ENCODE peak calls at places on chromosomes 7 and 10, in seven cellular contexts. Q is AG10803, Z is HFF-Myc, O is foreskin fibroblast, C is GM10248, V is nephron progenitor cell, W is choroid plexus epithelial cell. H is an unnamed sample.
A peak's percentile ranks its signal among the peaks of the same experiment; 100 is the strongest.

GRCh38 chr10:53010362-53010907 is 237.9 kb upstream of the MBL2 start:
- DNase-seq in Q (no peak), V (no peak), O (no peak), W (no peak), Z (no peak), C (no peak), H (no peak)

GRCh38 chr7:45255187-45255586 is 97.6 kb downstream of the RAMP3 start:
- DNase-seq in V (no peak), Q (no peak), C (no peak), O (no peak), W (no peak), Z (no peak), H (no peak)

GRCh38 chr7:155864271-155864985 is 52.2 kb upstream of the SHH start:
- DNase-seq in W (no peak), V (no peak), C (no peak), Z (no peak), O (no peak), Q (no peak), H (no peak)

GRCh38 chr7:33814400-33814799 is 90.9 kb upstream of the BMPER start:
- DNase-seq in V (no peak), Q (no peak), Z (no peak), W (peak; percentile 70), C (no peak), O (no peak), H (no peak)

GRCh38 chr10:132360766-132361447 is 28.9 kb downstream of the LRRC27 start:
- DNase-seq in V (peak; percentile 47), C (no peak), O (no peak), Q (no peak), Z (no peak), W (no peak), H (no peak)

GRCh38 chr10:79976999-79977398 is 28.1 kb upstream of the SFTPD start:
- DNase-seq in W (no peak), V (no peak), Q (no peak), O (no peak), Z (no peak), C (no peak), H (no peak)

GRCh38 chr10:7157091-7157490 is 253.7 kb downstream of the SFMBT2 start:
- DNase-seq in Z (no peak), O (no peak), Q (no peak), C (no peak), V (no peak), W (no peak), H (no peak)

GRCh38 chr7:44177570-44178131 is 11.6 kb downstream of the GCK start:
- DNase-seq in Z (no peak), W (peak; percentile 35), C (no peak), V (no peak), O (peak; percentile 65), Q (no peak), H (no peak)

GRCh38 chr7:34844936-34845665 is 187.1 kb downstream of the NPSR1 start:
- DNase-seq in Q (no peak), V (no peak), C (no peak), W (no peak), Z (no peak), O (no peak), H (no peak)

GRCh38 chr7:21076579-21076978 is 289.9 kb upstream of the SP8 start:
- DNase-seq in V (no peak), Q (no peak), Z (no peak), W (no peak), O (no peak), C (no peak), H (no peak)

GRCh38 chr7:55778631-55779030 is 83.9 kb downstream of the SEPTIN14 start:
- DNase-seq in Q (no peak), W (no peak), V (no peak), C (no peak), O (no peak), Z (no peak), H (no peak)

GRCh38 chr7:119283353-119283752 is 989.6 kb upstream of the KCND2 start:
- DNase-seq in V (no peak), Q (no peak), Z (no peak), O (no peak), C (no peak), W (no peak), H (no peak)

GRCh38 chr7:122528879-122529481 is 169.9 kb downstream of the RNF133 start:
- DNase-seq in Z (peak; percentile 9), Q (peak; percentile 43), O (peak; percentile 43), V (no peak), C (peak; percentile 19), W (peak; percentile 75), H (peak; percentile 15)

GRCh38 chr10:454860-455259 is 234.6 kb downstream of the DIP2C start:
- DNase-seq in Z (peak; percentile 90), Q (peak; percentile 84), O (peak; percentile 94), V (no peak), W (peak; percentile 97), C (no peak), H (no peak)

GRCh38 chr7:46383605-46384004 is 462.5 kb upstream of the IGFBP3 start:
- DNase-seq in V (no peak), C (no peak), W (peak; percentile 84), Z (no peak), O (peak; percentile 71), Q (peak; percentile 40), H (no peak)

GRCh38 chr7:129258649-129259389 is 34.0 kb downstream of the AHCYL2 start:
- DNase-seq in O (no peak), C (no peak), Q (no peak), Z (no peak), W (no peak), V (no peak), H (no peak)

GRCh38 chr7:32221756-32222155 is 151.5 kb upstream of the PDE1C start:
- DNase-seq in O (no peak), C (no peak), V (no peak), W (no peak), Q (no peak), Z (no peak), H (no peak)

GRCh38 chr7:80609732-80610131 is 28.7 kb upstream of the CD36 start:
- DNase-seq in C (no peak), W (no peak), V (no peak), O (no peak), Q (no peak), Z (no peak), H (no peak)

GRCh38 chr7:11120675-11121220 is 147.1 kb downstream of the PHF14 start:
- DNase-seq in Q (no peak), C (no peak), Z (no peak), V (no peak), W (no peak), O (no peak), H (peak; percentile 1)

GRCh38 chr10:71538608-71539260 is 142.0 kb downstream of the CDH23 start:
- DNase-seq in O (no peak), Z (no peak), W (no peak), V (no peak), C (no peak), Q (no peak), H (no peak)

GRCh38 chr10:131931981-131932380 is 31.2 kb downstream of the PPP2R2D start:
- DNase-seq in O (no peak), C (no peak), Z (no peak), V (no peak), W (no peak), Q (no peak), H (no peak)

GRCh38 chr10:73873843-73874215 is 526 bp downstream of the CAMK2G start:
- DNase-seq in Q (no peak), Z (no peak), W (no peak), C (no peak), O (no peak), V (no peak), H (peak; percentile 71)

DNA sequence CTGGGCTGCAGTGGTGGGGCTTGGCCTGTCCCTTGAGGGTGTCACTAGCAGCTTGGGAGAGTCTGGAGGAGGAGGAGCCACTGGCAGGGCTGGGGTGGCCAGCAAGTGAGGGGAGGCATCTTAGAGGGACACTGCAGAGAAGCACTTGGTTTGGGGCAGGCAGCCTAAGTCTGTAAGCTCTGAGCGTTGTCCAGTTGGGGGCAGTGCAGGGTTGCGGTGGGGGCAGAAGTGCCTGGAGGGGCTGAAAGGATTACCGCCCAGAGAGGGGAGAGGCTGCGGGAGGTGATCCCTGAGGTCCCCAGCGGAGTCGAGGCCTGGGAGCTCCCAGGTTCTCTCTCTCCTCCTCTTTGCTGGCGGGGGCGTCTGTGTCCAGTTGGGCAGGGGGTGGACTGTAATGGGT is 7.4 kb downstream of the ADCYAP1R1 start:
- DNase-seq in W (no peak), Z (no peak), V (peak; percentile 24), C (no peak), O (no peak), Q (no peak), H (no peak)
- TF ChIP-seq CTCF in W (peak; percentile 3), Z (no peak), V (no peak), C (no peak), O (no peak), Q (no peak), H (no peak)

DNA sequence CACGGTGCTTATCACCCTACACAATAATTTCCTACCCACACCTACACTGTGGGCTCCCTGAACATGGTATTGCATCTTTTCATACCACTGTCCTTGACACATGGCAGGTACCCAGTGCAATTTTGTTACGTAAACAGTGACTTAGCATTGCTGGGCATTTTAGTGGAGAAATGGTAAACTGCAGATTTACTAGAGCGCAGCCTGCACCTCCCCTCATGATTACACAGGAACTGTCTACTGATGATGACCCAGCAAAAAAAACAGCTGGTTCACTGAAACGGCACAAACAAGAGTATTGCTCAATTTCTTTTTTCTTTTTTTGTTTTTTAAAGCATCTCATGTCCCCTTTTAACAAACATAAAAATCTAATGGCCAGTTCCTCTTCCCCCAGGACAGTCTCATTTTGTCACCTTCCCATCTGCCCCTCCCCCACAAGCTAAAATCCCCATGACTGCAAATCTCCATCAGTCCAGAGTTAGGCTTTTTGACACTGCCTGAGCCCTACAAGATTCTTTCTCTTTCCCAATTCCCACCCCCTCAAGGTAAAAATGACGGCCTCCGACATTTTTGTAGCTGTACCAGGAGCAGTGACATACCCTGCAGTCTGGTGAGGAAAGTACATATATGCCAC is 2.8 kb downstream of the ZNF746 start:
- DNase-seq in Q (peak; percentile 72), V (no peak), W (peak; percentile 66), C (no peak), Z (no peak), O (peak; percentile 45), H (no peak)
- TF ChIP-seq CTCF in Q (no peak), V (no peak), W (no peak), C (no peak), Z (no peak), O (no peak), H (no peak)

DNA sequence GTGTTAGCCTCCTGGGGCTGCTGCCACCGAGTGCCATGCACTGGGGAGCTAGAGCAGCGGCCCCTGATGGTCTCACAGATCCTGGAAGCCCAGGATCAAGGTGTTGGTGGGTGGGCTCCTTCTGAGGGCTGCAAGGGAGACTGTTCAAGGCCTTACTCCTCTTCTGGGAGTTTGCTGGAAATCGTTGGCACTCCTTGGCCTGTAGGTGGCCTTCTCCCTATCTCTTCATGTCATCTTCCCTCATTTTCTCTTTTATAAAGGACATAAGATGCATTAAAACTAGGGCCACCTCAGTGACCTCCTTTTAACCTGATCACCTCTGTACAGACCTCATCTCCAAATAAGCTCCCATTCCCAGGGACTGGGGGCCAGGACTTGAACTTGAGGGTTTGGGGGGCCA is 27.0 kb upstream of the ZNF862 start:
- DNase-seq in Q (peak; percentile 6), V (no peak), O (peak; percentile 34), C (no peak), W (peak; percentile 45), Z (no peak), H (no peak)
- TF ChIP-seq CTCF in Q (peak; percentile 33), V (no peak), O (peak; percentile 35), C (peak; percentile 18), W (peak; percentile 63), Z (peak; percentile 33), H (no peak)

GRCh38 chr7:127769696-127770400 is 117.9 kb downstream of the SND1 start:
- DNase-seq in Q (peak; percentile 17), Z (no peak), V (no peak), W (peak; percentile 53), O (peak; percentile 38), C (no peak), H (no peak)
- TF ChIP-seq CTCF in Q (no peak), Z (no peak), V (no peak), W (no peak), O (no peak), C (no peak), H (no peak)